ENCODE peak calls at places on chromosomes 13 and 19, in ten cellular contexts. A, D, V, K, I, U, L, Y, N and E are unnamed samples.

GRCh38 chr19:5395541-5395940 is 54.9 kb upstream of the PTPRS start:
- DNase-seq in D (no peak), L (no peak), A (no peak), V (no peak), N (no peak), K (no peak), Y (no peak), I (no peak), U (no peak), E (no peak)

GRCh38 chr13:27868639-27869435 is 51.0 kb upstream of the PDX1 start:
- DNase-seq in Y (no peak), I (no peak), L (no peak), U (peak; percentile 27), D (peak; percentile 8), N (no peak), V (no peak), K (peak; percentile 20), A (no peak), E (no peak)

GRCh38 chr13:58619396-58620113 is 988.0 kb downstream of the PCDH17 start:
- DNase-seq in N (peak; percentile 60), D (no peak), I (no peak), K (no peak), U (no peak), A (no peak), V (no peak), L (no peak), Y (no peak), E (no peak)

GRCh38 chr19:45045671-45046353 is 7.0 kb downstream of the CLASRP start:
- DNase-seq in V (no peak), I (no peak), K (no peak), D (no peak), A (no peak), L (no peak), Y (no peak), U (no peak), N (no peak), E (no peak)

GRCh38 chr13:112764864-112765561 is 75.2 kb downstream of the ATP11A start:
- DNase-seq in Y (no peak), V (no peak), I (no peak), U (no peak), K (no peak), N (no peak), D (no peak), L (no peak), A (no peak), E (no peak)

GRCh38 chr19:48746738-48747575 is at the start of gene IZUMO1:
- DNase-seq in N (peak; percentile 89), Y (peak; percentile 88), D (peak; percentile 90), V (no peak), U (peak; percentile 76), K (no peak), I (peak; percentile 43), A (peak; percentile 80), L (peak; percentile 84), E (peak; percentile 84)

GRCh38 chr13:108769213-108770070 is 140.0 kb downstream of the MYO16 start:
- DNase-seq in A (no peak), V (no peak), K (peak; percentile 27), L (no peak), N (no peak), U (no peak), Y (no peak), D (no peak), I (no peak), E (no peak)

GRCh38 chr19:4406626-4407025 is 4.2 kb downstream of the CHAF1A start:
- DNase-seq in V (no peak), I (no peak), N (no peak), K (no peak), D (no peak), Y (no peak), U (no peak), L (no peak), A (no peak), E (no peak)

GRCh38 chr13:32622827-32623226 is 36.6 kb downstream of the PDS5B start:
- DNase-seq in K (no peak), U (no peak), D (no peak), L (no peak), A (no peak), Y (no peak), I (no peak), N (no peak), V (no peak), E (no peak)

DNA sequence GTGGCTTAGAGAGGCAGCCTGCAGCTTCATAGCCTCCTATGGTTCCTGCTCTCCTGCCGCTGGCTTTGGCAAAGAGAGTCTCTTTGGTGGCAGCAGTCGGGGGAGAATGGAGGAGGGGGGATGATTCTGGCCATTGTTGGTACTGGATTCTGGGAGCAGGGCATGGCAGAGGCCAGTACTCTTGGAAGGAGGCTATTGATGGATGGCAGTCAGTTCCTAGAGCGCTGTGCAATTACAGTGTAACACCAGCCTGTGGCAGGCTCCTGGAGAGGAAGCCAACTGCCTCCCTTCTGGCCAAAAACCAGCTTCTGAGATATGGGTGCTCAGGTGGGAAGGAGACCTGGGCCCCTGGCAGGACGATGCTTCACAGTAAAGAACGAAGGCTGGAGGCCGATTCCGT is 47.9 kb upstream of the TMTC4 start:
- DNase-seq in Y (no peak), V (no peak), L (no peak), K (no peak), U (no peak), D (no peak), N (no peak), A (no peak), I (no peak), E (no peak)
- TF ChIP-seq CTCF in Y (no peak), V (no peak), L (no peak), K (no peak), U (no peak), D (peak; percentile 1), N (no peak), A (no peak), I (no peak), E (no peak)

GRCh38 chr13:25574437-25575426 is 203.0 kb downstream of the ATP8A2 start:
- DNase-seq in A (peak; percentile 89), U (peak; percentile 52), K (peak; percentile 51), V (peak; percentile 80), Y (peak; percentile 86), I (no peak), N (peak; percentile 61), L (peak; percentile 56), D (peak; percentile 88), E (peak; percentile 52)

GRCh38 chr13:25575562-25575961 is 203.8 kb downstream of the ATP8A2 start:
- DNase-seq in Y (no peak), V (no peak), I (no peak), D (no peak), K (no peak), U (no peak), N (no peak), A (no peak), L (no peak), E (no peak)

GRCh38 chr13:25570185-25570584 is 198.4 kb downstream of the ATP8A2 start:
- DNase-seq in K (no peak), V (no peak), L (no peak), N (no peak), A (no peak), D (no peak), U (no peak), Y (no peak), I (no peak), E (no peak)

GRCh38 chr13:25571237-25571636 is 199.5 kb downstream of the ATP8A2 start:
- DNase-seq in D (no peak), Y (no peak), I (no peak), K (no peak), A (no peak), N (no peak), U (no peak), V (no peak), L (no peak), E (no peak)
- TF ChIP-seq CTCF in D (no peak), Y (no peak), I (no peak), K (no peak), A (no peak), N (no peak), U (no peak), V (no peak), L (no peak), E (no peak)

DNA sequence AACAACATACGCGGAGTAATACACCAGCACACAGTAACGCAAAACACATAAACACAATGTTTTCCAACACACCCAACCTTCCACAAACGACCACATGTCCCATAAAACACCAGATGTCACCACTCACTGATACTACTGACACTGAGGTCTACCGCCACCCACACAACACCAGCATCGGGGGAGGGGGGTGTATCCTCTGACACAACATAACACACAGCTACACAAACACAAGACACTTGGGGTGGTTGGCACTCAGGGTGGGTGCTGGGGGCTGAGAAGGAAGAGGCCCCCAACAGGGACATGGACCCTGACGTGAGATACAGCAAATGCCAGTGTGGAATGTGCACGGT is 1.5 kb upstream of the KCNN4 start:
- DNase-seq in L (no peak), N (no peak), V (no peak), Y (no peak), A (no peak), I (no peak), K (no peak), U (no peak), D (no peak), E (no peak)
- TF ChIP-seq CTCF in L (no peak), N (no peak), V (no peak), Y (no peak), A (no peak), I (no peak), K (no peak), U (no peak), D (no peak), E (no peak)

GRCh38 chr13:67136157-67136556 is 94.0 kb downstream of the PCDH9 start:
- DNase-seq in I (no peak), V (no peak), A (no peak), U (no peak), N (no peak), D (no peak), L (no peak), K (no peak), Y (no peak), E (no peak)

GRCh38 chr13:67133476-67133875 is 96.7 kb downstream of the PCDH9 start:
- DNase-seq in U (no peak), L (no peak), V (no peak), A (no peak), Y (no peak), I (no peak), K (no peak), N (no peak), D (no peak), E (no peak)

GRCh38 chr13:67134322-67135129 is 95.6 kb downstream of the PCDH9 start:
- DNase-seq in L (no peak), K (no peak), U (no peak), A (no peak), N (no peak), Y (no peak), D (peak; percentile 50), I (no peak), V (no peak), E (no peak)

GRCh38 chr13:67137044-67137735 is 92.9 kb downstream of the PCDH9 start:
- DNase-seq in U (no peak), A (no peak), Y (no peak), D (peak; percentile 49), I (no peak), K (no peak), L (no peak), N (no peak), V (no peak), E (no peak)

DNA sequence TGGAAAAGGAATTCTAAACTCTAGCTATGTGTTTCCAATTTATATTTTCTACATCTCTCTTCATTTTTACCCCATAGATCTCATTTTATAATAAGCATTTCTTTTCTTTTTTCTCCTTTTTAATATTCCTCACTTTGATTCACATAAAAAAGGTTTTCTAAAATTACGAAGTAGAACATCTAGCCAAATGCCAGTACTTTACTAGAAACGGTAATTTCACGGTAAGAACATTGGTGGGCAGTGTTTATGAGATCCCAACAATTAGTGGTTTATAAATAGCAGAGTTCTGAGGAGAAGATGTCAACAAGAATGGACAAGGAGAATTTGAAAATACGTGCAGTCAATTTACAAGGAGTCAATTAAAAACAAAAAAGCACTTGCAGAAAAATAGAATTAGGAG is 94.8 kb downstream of the PCDH9 start:
- DNase-seq in K (no peak), U (no peak), A (no peak), N (no peak), V (no peak), I (no peak), L (no peak), Y (no peak), D (no peak), E (no peak)
- TF ChIP-seq CTCF in K (no peak), U (no peak), A (no peak), N (no peak), V (no peak), I (no peak), L (no peak), Y (no peak), D (no peak), E (no peak)